ENCODE peak calls at places on chromosomes 6 and 20, in seven cellular contexts. T, C, L, S, G, J and U are unnamed samples.

GRCh38 chr6:32153835-32154513 is at the start of gene PPT2:
- DNase-seq in T (peak; percentile 80), C (peak; percentile 76), L (peak; percentile 89), S (peak; percentile 97), G (peak; percentile 11), J (peak; percentile 86), U (peak; percentile 84)

GRCh38 chr20:38032585-38033329 is 499 bp downstream of the TTI1 start:
- DNase-seq in T (no peak), C (no peak), L (no peak), S (no peak), G (no peak), J (no peak), U (no peak)

GRCh38 chr6:31402324-31403282 is 792 bp upstream of the MICA start:
- DNase-seq in T (no peak), C (no peak), L (peak; percentile 35), S (peak; percentile 61), G (peak; percentile 56), J (peak; percentile 46), U (peak; percentile 32)

GRCh38 chr6:82040405-82041221 is 206.9 kb downstream of the IBTK start:
- DNase-seq in T (peak; percentile 39), C (peak; percentile 32), L (peak; percentile 68), S (peak; percentile 82), G (peak; percentile 47), J (peak; percentile 52), U (no peak)

GRCh38 chr20:49245921-49246740 is 26.9 kb downstream of the DDX27 start:
- DNase-seq in T (no peak), C (peak; percentile 20), L (peak; percentile 70), S (peak; percentile 76), G (peak; percentile 59), J (peak; percentile 27), U (peak; percentile 72)

GRCh38 chr20:58994390-58995159 is 12.5 kb downstream of the CTSZ start:
- DNase-seq in T (no peak), C (no peak), L (no peak), S (no peak), G (no peak), J (no peak), U (no peak)

GRCh38 chr20:19964289-19965263 is 52.6 kb upstream of the NAA20 start:
- DNase-seq in T (peak; percentile 7), C (peak; percentile 94), L (peak; percentile 83), S (peak; percentile 96), G (no peak), J (peak; percentile 46), U (no peak)

GRCh38 chr6:155528982-155529453 is 73.4 kb upstream of the NOX3 start:
- DNase-seq in T (no peak), C (peak; percentile 53), L (peak; percentile 67), S (peak; percentile 91), G (no peak), J (no peak), U (peak; percentile 9)

GRCh38 chr20:47493954-47494293 is 7.8 kb upstream of the NCOA3 start:
- DNase-seq in T (no peak), C (no peak), L (peak; percentile 77), S (no peak), G (no peak), J (peak; percentile 50), U (no peak)

GRCh38 chr6:158080849-158081656 is 87.0 kb downstream of the SERAC1 start:
- DNase-seq in T (no peak), C (no peak), L (no peak), S (no peak), G (no peak), J (no peak), U (peak; percentile 5)

GRCh38 chr6:124310139-124310538 is 506.5 kb downstream of the NKAIN2 start:
- DNase-seq in T (no peak), C (no peak), L (no peak), S (no peak), G (no peak), J (no peak), U (no peak)

DNA sequence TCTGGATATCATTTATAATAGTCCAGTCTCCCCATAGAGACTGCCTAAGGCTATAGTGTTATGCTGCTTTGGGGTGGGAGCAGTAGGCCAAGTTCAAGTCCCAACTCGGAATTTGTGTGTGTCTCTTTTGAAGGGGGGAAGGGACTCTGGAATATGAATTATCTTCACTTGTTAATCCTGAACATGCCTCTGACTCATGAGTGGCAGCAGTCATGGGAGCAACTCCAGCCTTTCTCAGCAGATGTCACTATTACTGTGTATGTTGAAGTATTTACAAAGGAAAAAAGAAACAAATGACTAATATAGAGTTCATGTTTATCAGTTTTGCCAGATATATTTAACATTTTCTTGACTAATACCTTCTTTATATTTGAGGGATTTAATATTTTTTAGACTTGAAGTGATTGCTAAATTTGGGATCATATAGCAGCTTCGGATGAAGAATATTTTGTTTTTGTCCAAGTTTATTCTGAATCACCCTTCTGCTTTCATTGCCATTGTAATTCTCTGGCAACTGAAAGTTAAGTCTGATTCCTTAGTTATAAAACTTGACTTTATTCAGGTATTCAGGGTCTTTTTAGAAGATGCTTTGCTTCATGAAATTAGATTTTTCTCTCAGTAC is 23.4 kb downstream of the FAM217A start:
- DNase-seq in T (no peak), C (peak; percentile 39), L (peak; percentile 89), S (peak; percentile 85), G (peak; percentile 28), J (peak; percentile 66), U (no peak)
- TF ChIP-seq CTCF in T (no peak), C (peak; percentile 44), L (peak; percentile 83), S (peak; percentile 42), G (peak; percentile 56), J (peak; percentile 18), U (no peak)

GRCh38 chr20:611843-612185 is 1.7 kb upstream of the TCF15 start:
- DNase-seq in T (peak; percentile 54), C (no peak), L (no peak), S (no peak), G (no peak), J (no peak), U (no peak)
- TF ChIP-seq CTCF in T (no peak), C (no peak), L (no peak), S (no peak), G (no peak), J (no peak), U (no peak)

GRCh38 chr20:44574372-44574771 is 8.0 kb upstream of the PKIG start:
- DNase-seq in T (no peak), C (no peak), L (no peak), S (no peak), G (no peak), J (no peak), U (no peak)

GRCh38 chr20:44573501-44573869 is 8.9 kb upstream of the PKIG start:
- DNase-seq in T (no peak), C (no peak), L (no peak), S (no peak), G (no peak), J (no peak), U (no peak)

GRCh38 chr20:44572551-44573500 is 9.6 kb upstream of the PKIG start:
- DNase-seq in T (no peak), C (peak; percentile 63), L (peak; percentile 95), S (peak; percentile 94), G (no peak), J (no peak), U (no peak)

GRCh38 chr20:44579313-44580090 is 2.9 kb upstream of the PKIG start:
- DNase-seq in T (no peak), C (no peak), L (no peak), S (peak; percentile 28), G (no peak), J (no peak), U (no peak)

GRCh38 chr20:44576297-44576696 is 6.1 kb upstream of the PKIG start:
- DNase-seq in T (no peak), C (no peak), L (peak; percentile 65), S (peak; percentile 83), G (no peak), J (peak; percentile 28), U (peak; percentile 53)
- TF ChIP-seq CTCF in T (no peak), C (peak; percentile 51), L (peak; percentile 70), S (peak; percentile 35), G (no peak), J (no peak), U (peak; percentile 50)

GRCh38 chr20:34673411-34673810 is 3.5 kb downstream of the PIGU start:
- DNase-seq in T (no peak), C (no peak), L (no peak), S (no peak), G (no peak), J (no peak), U (no peak)

GRCh38 chr20:34675993-34676641 is 775 bp downstream of the PIGU start:
- DNase-seq in T (no peak), C (no peak), L (no peak), S (no peak), G (peak; percentile 22), J (no peak), U (no peak)

GRCh38 chr20:34675561-34675960 is 1.3 kb downstream of the PIGU start:
- DNase-seq in T (no peak), C (no peak), L (no peak), S (no peak), G (no peak), J (no peak), U (no peak)

GRCh38 chr20:34680586-34680985 is 3.7 kb upstream of the PIGU start:
- DNase-seq in T (no peak), C (no peak), L (no peak), S (no peak), G (no peak), J (no peak), U (no peak)

DNA sequence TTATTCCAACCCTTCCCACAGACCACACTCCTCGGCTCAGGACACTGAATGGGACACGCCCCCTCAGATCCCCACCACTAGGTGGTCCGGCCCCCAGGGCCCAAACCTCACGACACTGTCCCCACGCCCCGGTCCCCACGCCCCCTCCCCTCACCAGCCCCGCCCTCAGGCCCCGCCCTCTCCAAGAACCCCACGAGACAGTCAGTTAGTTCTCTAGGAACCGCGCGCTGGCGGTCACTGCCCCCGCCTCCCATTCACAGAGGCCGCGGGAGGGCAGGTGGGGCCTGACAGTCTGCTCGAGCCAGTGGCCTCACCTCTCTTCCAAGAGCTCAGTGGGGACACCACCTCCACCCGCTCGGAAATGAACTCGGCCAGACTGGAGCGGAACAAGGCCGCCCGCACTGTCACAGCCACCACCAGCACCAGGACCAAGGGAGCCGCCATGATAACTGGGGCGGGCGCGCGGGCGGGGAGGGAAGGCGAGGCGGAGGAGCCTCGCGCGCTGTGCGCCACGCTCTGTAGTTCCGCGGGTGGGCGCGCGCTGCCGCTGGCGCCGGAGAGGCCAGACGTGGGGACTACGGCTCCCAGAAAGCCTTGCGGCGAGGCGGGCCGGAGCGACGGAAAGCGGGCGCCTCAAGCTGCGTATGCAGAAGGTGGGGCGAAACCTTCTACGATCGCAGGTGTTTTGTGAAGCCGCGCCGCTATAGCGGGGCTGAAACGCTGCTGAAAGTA is at the start of gene PIGU:
- DNase-seq in T (peak; percentile 91), C (peak; percentile 82), L (peak; percentile 98), S (peak; percentile 99), G (peak; percentile 97), J (peak; percentile 96), U (peak; percentile 95)
- TF ChIP-seq CTCF in T (no peak), C (no peak), L (no peak), S (no peak), G (no peak), J (peak; percentile 61), U (peak; percentile 4)

GRCh38 chr6:17280552-17281090 is 540 bp upstream of the RBM24 start:
- DNase-seq in T (peak; percentile 71), C (no peak), L (no peak), S (peak; percentile 46), G (no peak), J (peak; percentile 42), U (peak; percentile 15)
- TF ChIP-seq CTCF in T (no peak), C (peak; percentile 16), L (no peak), S (no peak), G (no peak), J (no peak), U (no peak)